ENCODE peak calls at places on chromosomes 11 and 22, in four cellular contexts. One of them, this sample, is unnamed.

GRCh38 chr11:107770546-107770945 is 58.7 kb upstream of the SLN start:
- DNase-seq in CD8-positive, alpha-beta T cell: no peak
- DNase-seq in AG04450: no peak
- DNase-seq in GM23338: no peak
- DNase-seq in this sample: no peak

GRCh38 chr11:130826572-130826971 is 89.7 kb downstream of the SNX19 start:
- DNase-seq in CD8-positive, alpha-beta T cell: no peak
- DNase-seq in GM23338: no peak
- DNase-seq in AG04450: no peak
- DNase-seq in this sample: no peak

GRCh38 chr11:16226245-16226644 is 130.1 kb downstream of the SOX6 start:
- DNase-seq in GM23338: no peak
- DNase-seq in CD8-positive, alpha-beta T cell: no peak
- DNase-seq in AG04450: no peak
- DNase-seq in this sample: no peak

GRCh38 chr11:69209936-69210659 is 54.4 kb downstream of the SMIM38 start:
- DNase-seq in GM23338: no peak
- DNase-seq in AG04450: no peak
- DNase-seq in CD8-positive, alpha-beta T cell: no peak
- DNase-seq in this sample: no peak

GRCh38 chr11:70348191-70348590 is 50.1 kb upstream of the CTTN start:
- DNase-seq in CD8-positive, alpha-beta T cell: no peak
- DNase-seq in AG04450: no peak
- DNase-seq in GM23338: no peak
- DNase-seq in this sample: no peak

GRCh38 chr11:76610871-76611475 is 59.6 kb downstream of the LRRC32 start:
- DNase-seq in AG04450: no peak
- DNase-seq in GM23338: no peak
- DNase-seq in CD8-positive, alpha-beta T cell: no peak
- DNase-seq in this sample: no peak

GRCh38 chr11:22089609-22090008 is 103.3 kb upstream of the ANO5 start:
- DNase-seq in GM23338: no peak
- DNase-seq in CD8-positive, alpha-beta T cell: no peak
- DNase-seq in AG04450: no peak
- DNase-seq in this sample: no peak

GRCh38 chr11:65573391-65574146 is 1.2 kb downstream of the FAM89B start:
- DNase-seq in GM23338: no peak
- DNase-seq in AG04450: no peak
- DNase-seq in CD8-positive, alpha-beta T cell: no peak
- DNase-seq in this sample: no peak

GRCh38 chr22:20868225-20868944 is 9.6 kb downstream of the SNAP29 start:
- DNase-seq in CD8-positive, alpha-beta T cell: no peak
- DNase-seq in GM23338: no peak
- DNase-seq in AG04450: peak; percentile 41
- DNase-seq in this sample: no peak
- H3K27ac ChIP-seq in CD8-positive, alpha-beta T cell: no peak overlapping the region
- H3K27ac ChIP-seq in GM23338: no peak overlapping the region
- H3K27ac ChIP-seq in AG04450: peak overlapping the region; percentile 39
- H3K27ac ChIP-seq in this sample: no peak overlapping the region

GRCh38 chr11:46435679-46436078 is 44.1 kb upstream of the CHRM4 start:
- DNase-seq in CD8-positive, alpha-beta T cell: no peak
- DNase-seq in GM23338: no peak
- DNase-seq in AG04450: no peak
- DNase-seq in this sample: no peak
- H3K27ac ChIP-seq in CD8-positive, alpha-beta T cell: no peak overlapping the region
- H3K27ac ChIP-seq in GM23338: no peak overlapping the region
- H3K27ac ChIP-seq in AG04450: no peak overlapping the region
- H3K27ac ChIP-seq in this sample: no peak overlapping the region

DNA sequence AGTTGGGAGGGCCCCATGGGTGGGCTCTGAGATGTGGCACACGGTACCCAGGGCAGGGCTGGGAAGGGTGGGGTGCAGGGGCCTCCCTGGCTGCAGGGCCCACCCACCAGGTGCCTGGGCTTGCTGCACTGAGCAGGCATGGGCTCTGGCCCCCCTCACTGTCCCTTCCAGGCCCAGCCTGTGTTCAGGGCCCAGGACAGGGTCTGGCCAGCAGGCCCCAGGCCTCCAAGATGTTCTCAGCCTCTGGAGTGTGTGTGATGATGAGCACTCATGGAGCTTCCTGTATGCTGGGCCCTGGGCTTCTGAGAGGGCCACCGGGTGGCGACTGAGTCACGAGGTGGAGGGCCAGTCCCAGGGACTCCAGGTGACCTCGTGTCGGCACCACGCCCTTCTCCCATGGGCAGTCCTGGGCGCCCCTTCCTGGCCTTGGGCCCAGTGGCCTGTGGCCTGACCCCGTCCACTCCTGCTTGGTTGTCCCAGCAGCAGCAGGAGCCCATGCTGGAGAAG is 55.9 kb upstream of the CCDC188 start:
- DNase-seq in CD8-positive, alpha-beta T cell: no peak
- DNase-seq in AG04450: no peak
- DNase-seq in GM23338: no peak
- DNase-seq in this sample: no peak
- H3K27ac ChIP-seq in CD8-positive, alpha-beta T cell: peak overlapping the region; percentile 83
- H3K27ac ChIP-seq in AG04450: peak overlapping the region; percentile 52
- H3K27ac ChIP-seq in GM23338: no peak overlapping the region
- H3K27ac ChIP-seq in this sample: no peak overlapping the region

GRCh38 chr11:326592-326841 is 5.9 kb upstream of the IFITM3 start:
- DNase-seq in GM23338: no peak
- DNase-seq in CD8-positive, alpha-beta T cell: no peak
- DNase-seq in AG04450: no peak
- DNase-seq in this sample: no peak

GRCh38 chr11:326842-327580 is 6.4 kb upstream of the IFITM3 start:
- DNase-seq in AG04450: no peak
- DNase-seq in CD8-positive, alpha-beta T cell: peak; percentile 56
- DNase-seq in GM23338: no peak
- DNase-seq in this sample: no peak

GRCh38 chr11:325796-326591 is 5.3 kb upstream of the IFITM3 start:
- DNase-seq in CD8-positive, alpha-beta T cell: no peak
- DNase-seq in AG04450: no peak
- DNase-seq in GM23338: no peak
- DNase-seq in this sample: no peak

GRCh38 chr11:327581-327923 is 6.9 kb upstream of the IFITM3 start:
- DNase-seq in GM23338: no peak
- DNase-seq in CD8-positive, alpha-beta T cell: no peak
- DNase-seq in AG04450: no peak
- DNase-seq in this sample: no peak

DNA sequence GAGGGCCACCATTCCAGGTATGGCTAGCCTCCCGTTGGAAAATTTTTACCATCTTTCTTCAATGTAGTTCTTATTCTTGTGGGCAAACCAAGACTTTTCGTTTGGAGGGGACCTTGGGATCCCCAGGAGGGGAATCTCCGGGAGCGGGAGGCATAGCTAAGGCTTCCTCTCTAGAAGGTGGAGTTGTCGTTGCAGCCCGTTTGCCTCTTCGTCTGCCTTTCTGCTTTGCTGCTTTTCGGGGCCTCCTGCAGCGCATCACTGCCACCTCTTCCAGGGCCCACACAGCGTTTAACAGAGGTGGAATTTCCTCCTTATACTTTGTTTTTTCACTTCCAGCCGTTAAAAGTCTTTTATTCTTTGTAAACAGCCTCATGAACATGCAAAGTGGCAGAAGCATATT is 3.5 kb upstream of the IFITM3 start:
- DNase-seq in AG04450: no peak
- DNase-seq in GM23338: no peak
- DNase-seq in CD8-positive, alpha-beta T cell: no peak
- DNase-seq in this sample: no peak
- H3K27ac ChIP-seq in AG04450: no peak overlapping the region
- H3K27ac ChIP-seq in GM23338: no peak overlapping the region
- H3K27ac ChIP-seq in CD8-positive, alpha-beta T cell: no peak overlapping the region
- H3K27ac ChIP-seq in this sample: peak overlapping the region; percentile 54

GRCh38 chr22:46756097-46756496 is 6.4 kb upstream of the TBC1D22A start:
- DNase-seq in GM23338: no peak
- DNase-seq in AG04450: no peak
- DNase-seq in CD8-positive, alpha-beta T cell: no peak
- DNase-seq in this sample: no peak

GRCh38 chr22:46758867-46759290 is 3.6 kb upstream of the TBC1D22A start:
- DNase-seq in GM23338: peak; percentile 89
- DNase-seq in AG04450: peak; percentile 32
- DNase-seq in CD8-positive, alpha-beta T cell: peak; percentile 38
- DNase-seq in this sample: no peak

GRCh38 chr22:46761017-46761416 is 1.4 kb upstream of the TBC1D22A start:
- DNase-seq in GM23338: no peak
- DNase-seq in CD8-positive, alpha-beta T cell: no peak
- DNase-seq in AG04450: no peak
- DNase-seq in this sample: no peak

GRCh38 chr22:46757104-46757503 is 5.3 kb upstream of the TBC1D22A start:
- DNase-seq in CD8-positive, alpha-beta T cell: no peak
- DNase-seq in AG04450: no peak
- DNase-seq in GM23338: no peak
- DNase-seq in this sample: no peak

GRCh38 chr22:46758098-46758497 is 4.4 kb upstream of the TBC1D22A start:
- DNase-seq in CD8-positive, alpha-beta T cell: no peak
- DNase-seq in GM23338: no peak
- DNase-seq in AG04450: no peak
- DNase-seq in this sample: no peak
- H3K27ac ChIP-seq in CD8-positive, alpha-beta T cell: no peak overlapping the region
- H3K27ac ChIP-seq in GM23338: no peak overlapping the region
- H3K27ac ChIP-seq in AG04450: no peak overlapping the region
- H3K27ac ChIP-seq in this sample: no peak overlapping the region

GRCh38 chr22:36303115-36303467 is 50.2 kb downstream of the APOL1 start:
- DNase-seq in CD8-positive, alpha-beta T cell: no peak
- DNase-seq in AG04450: no peak
- DNase-seq in GM23338: no peak
- DNase-seq in this sample: no peak

GRCh38 chr22:36303874-36304273 is 50.9 kb downstream of the APOL1 start:
- DNase-seq in CD8-positive, alpha-beta T cell: no peak
- DNase-seq in AG04450: no peak
- DNase-seq in GM23338: no peak
- DNase-seq in this sample: no peak

GRCh38 chr22:36305813-36306212 is 52.9 kb downstream of the APOL1 start:
- DNase-seq in CD8-positive, alpha-beta T cell: no peak
- DNase-seq in AG04450: no peak
- DNase-seq in GM23338: no peak
- DNase-seq in this sample: no peak

GRCh38 chr22:36306227-36306626 is 53.3 kb downstream of the APOL1 start:
- DNase-seq in CD8-positive, alpha-beta T cell: no peak
- DNase-seq in GM23338: no peak
- DNase-seq in AG04450: no peak
- DNase-seq in this sample: no peak

GRCh38 chr22:36304429-36304828 is 51.5 kb downstream of the APOL1 start:
- DNase-seq in AG04450: no peak
- DNase-seq in CD8-positive, alpha-beta T cell: no peak
- DNase-seq in GM23338: no peak
- DNase-seq in this sample: no peak
- H3K27ac ChIP-seq in AG04450: peak overlapping the region; percentile 98
- H3K27ac ChIP-seq in CD8-positive, alpha-beta T cell: no peak overlapping the region
- H3K27ac ChIP-seq in GM23338: peak overlapping the region; percentile 50
- H3K27ac ChIP-seq in this sample: no peak overlapping the region

GRCh38 chr22:42701694-42702093 is 19.0 kb downstream of the A4GALT start:
- DNase-seq in GM23338: no peak
- DNase-seq in AG04450: no peak
- DNase-seq in CD8-positive, alpha-beta T cell: no peak
- DNase-seq in this sample: no peak

GRCh38 chr22:42700901-42701300 is 19.8 kb downstream of the A4GALT start:
- DNase-seq in CD8-positive, alpha-beta T cell: no peak
- DNase-seq in GM23338: no peak
- DNase-seq in AG04450: no peak
- DNase-seq in this sample: no peak

GRCh38 chr22:42699953-42700352 is 20.7 kb downstream of the A4GALT start:
- DNase-seq in CD8-positive, alpha-beta T cell: no peak
- DNase-seq in GM23338: no peak
- DNase-seq in AG04450: no peak
- DNase-seq in this sample: no peak

GRCh38 chr22:42699281-42699681 is 21.4 kb downstream of the A4GALT start:
- DNase-seq in CD8-positive, alpha-beta T cell: no peak
- DNase-seq in AG04450: no peak
- DNase-seq in GM23338: no peak
- DNase-seq in this sample: no peak

DNA sequence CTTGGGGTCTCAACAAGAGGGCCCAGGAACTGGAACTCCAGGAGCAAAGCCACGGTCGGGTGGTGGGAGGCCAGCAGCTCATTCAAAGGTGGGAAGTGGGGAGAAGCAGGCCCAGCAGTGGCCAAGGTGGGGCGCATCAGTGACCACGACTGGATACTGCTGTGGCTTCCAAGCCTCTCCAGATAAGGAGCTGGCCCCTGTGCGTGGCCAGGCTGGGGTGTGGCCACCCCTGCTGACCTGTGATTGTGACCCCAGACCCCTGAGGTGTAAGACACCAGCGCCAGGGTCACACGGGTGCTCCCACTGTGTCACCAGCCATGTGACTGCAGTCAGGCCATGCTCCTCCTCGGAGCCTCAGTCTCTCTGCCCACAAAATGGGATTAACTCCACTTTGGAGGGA is 20.3 kb downstream of the A4GALT start:
- DNase-seq in GM23338: no peak
- DNase-seq in AG04450: no peak
- DNase-seq in CD8-positive, alpha-beta T cell: no peak
- DNase-seq in this sample: no peak
- H3K27ac ChIP-seq in GM23338: no peak overlapping the region
- H3K27ac ChIP-seq in AG04450: no peak overlapping the region
- H3K27ac ChIP-seq in CD8-positive, alpha-beta T cell: no peak overlapping the region
- H3K27ac ChIP-seq in this sample: no peak overlapping the region

GRCh38 chr22:25148149-25148691 is 51.4 kb upstream of the CRYBB3 start:
- DNase-seq in CD8-positive, alpha-beta T cell: no peak
- DNase-seq in GM23338: peak; percentile 34
- DNase-seq in AG04450: no peak
- DNase-seq in this sample: no peak
- H3K27ac ChIP-seq in CD8-positive, alpha-beta T cell: no peak overlapping the region
- H3K27ac ChIP-seq in GM23338: no peak overlapping the region
- H3K27ac ChIP-seq in AG04450: no peak overlapping the region
- H3K27ac ChIP-seq in this sample: no peak overlapping the region

GRCh38 chr22:20204821-20205220 is 54.0 kb upstream of the CCDC188 start:
- DNase-seq in GM23338: no peak
- DNase-seq in CD8-positive, alpha-beta T cell: no peak
- DNase-seq in AG04450: no peak
- DNase-seq in this sample: no peak

GRCh38 chr22:20204281-20204680 is 53.4 kb upstream of the CCDC188 start:
- DNase-seq in GM23338: no peak
- DNase-seq in AG04450: no peak
- DNase-seq in CD8-positive, alpha-beta T cell: no peak
- DNase-seq in this sample: no peak

GRCh38 chr22:20207277-20208025 is 56.6 kb upstream of the CCDC188 start:
- DNase-seq in AG04450: no peak
- DNase-seq in CD8-positive, alpha-beta T cell: no peak
- DNase-seq in GM23338: no peak
- DNase-seq in this sample: no peak

GRCh38 chr22:20205964-20206708 is 55.3 kb upstream of the CCDC188 start:
- DNase-seq in GM23338: peak; percentile 70
- DNase-seq in CD8-positive, alpha-beta T cell: peak; percentile 58
- DNase-seq in AG04450: peak; percentile 11
- DNase-seq in this sample: no peak

GRCh38 chr22:20205464-20205963 is 54.7 kb upstream of the CCDC188 start:
- DNase-seq in CD8-positive, alpha-beta T cell: no peak
- DNase-seq in GM23338: no peak
- DNase-seq in AG04450: no peak
- DNase-seq in this sample: no peak
- H3K27ac ChIP-seq in CD8-positive, alpha-beta T cell: no peak overlapping the region
- H3K27ac ChIP-seq in GM23338: no peak overlapping the region
- H3K27ac ChIP-seq in AG04450: no peak overlapping the region
- H3K27ac ChIP-seq in this sample: no peak overlapping the region

DNA sequence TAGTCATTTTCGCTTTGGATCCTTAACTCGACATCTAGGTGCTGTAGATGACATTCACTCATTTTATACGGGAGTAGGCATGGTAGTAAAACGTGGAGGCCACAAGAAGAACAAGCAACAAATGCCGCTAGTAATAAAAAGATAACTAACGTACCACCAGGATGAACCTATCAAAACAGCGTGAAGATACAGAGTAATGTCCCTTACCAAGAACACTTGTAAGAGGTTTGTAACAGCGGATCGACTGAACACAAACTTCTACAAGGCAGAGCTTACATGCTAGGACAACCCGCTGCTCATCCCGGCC is 744 bp downstream of the CHORDC1 start:
- DNase-seq in CD8-positive, alpha-beta T cell: no peak
- DNase-seq in AG04450: no peak
- DNase-seq in GM23338: no peak
- DNase-seq in this sample: no peak
- H3K27ac ChIP-seq in CD8-positive, alpha-beta T cell: peak overlapping the region; percentile 80
- H3K27ac ChIP-seq in AG04450: peak overlapping the region; percentile 73
- H3K27ac ChIP-seq in GM23338: peak overlapping the region; percentile 56
- H3K27ac ChIP-seq in this sample: peak overlapping the region; percentile 98